ENCODE peak calls at places on chromosome 9, in four cellular contexts. A, K, B and N are unnamed samples.

GRCh38 chr9:35609001-35609819 is 4.1 kb downstream of the TESK1 start:
- DNase-seq in K (no peak), B (no peak), A (no peak), N (no peak)

GRCh38 chr9:72574156-72574810 is 52.9 kb downstream of the TMC1 start:
- DNase-seq in B (no peak), A (no peak), K (no peak), N (no peak)

GRCh38 chr9:129750010-129750409 is 2.8 kb downstream of the PTGES start:
- DNase-seq in K (peak; percentile 40), B (peak; percentile 73), A (no peak), N (peak; percentile 54)

GRCh38 chr9:70668751-70669150 is 254.3 kb upstream of the KLF9 start:
- DNase-seq in B (peak; percentile 12), K (peak; percentile 38), A (no peak), N (no peak)

GRCh38 chr9:121852646-121853616 is 201.5 kb downstream of the DAB2IP start:
- DNase-seq in A (no peak), K (no peak), B (no peak), N (no peak)

GRCh38 chr9:100428871-100429654 is 2.1 kb downstream of the MSANTD3 start:
- DNase-seq in A (no peak), K (peak; percentile 100), B (peak; percentile 99), N (peak; percentile 99)

GRCh38 chr9:96691326-96691725 is 36.2 kb upstream of the PRXL2C start:
- DNase-seq in A (no peak), K (peak; percentile 13), B (no peak), N (no peak)

GRCh38 chr9:104968025-104968982 is 40.3 kb upstream of the ABCA1 start:
- DNase-seq in B (peak; percentile 71), A (peak; percentile 94), K (peak; percentile 52), N (peak; percentile 42)

GRCh38 chr9:130288393-130288792 is 22.8 kb downstream of the HMCN2 start:
- DNase-seq in A (no peak), K (no peak), B (no peak), N (no peak)

GRCh38 chr9:35489313-35490154 is at the start of gene RUSC2:
- DNase-seq in B (peak; percentile 81), K (peak; percentile 70), A (peak; percentile 92), N (peak; percentile 34)

GRCh38 chr9:12790026-12790425 is 15.2 kb downstream of the LURAP1L start:
- DNase-seq in K (no peak), B (no peak), A (no peak), N (no peak)

GRCh38 chr9:110156416-110156815 is 51.5 kb downstream of the C9orf152 start:
- DNase-seq in K (no peak), B (no peak), A (no peak), N (no peak)

GRCh38 chr9:13690595-13690994 is 411.1 kb upstream of the MPDZ start:
- DNase-seq in B (peak; percentile 74), K (peak; percentile 73), A (no peak), N (no peak)

GRCh38 chr9:95494416-95495371 is 22.1 kb downstream of the PTCH1 start:
- DNase-seq in K (no peak), B (no peak), A (peak; percentile 93), N (peak; percentile 73)

GRCh38 chr9:2242778-2243395 is 227.7 kb downstream of the SMARCA2 start:
- DNase-seq in K (peak; percentile 41), B (no peak), A (no peak), N (no peak)

GRCh38 chr9:74035786-74036185 is 461.3 kb upstream of the RORB start:
- DNase-seq in A (no peak), K (peak; percentile 45), B (peak; percentile 55), N (no peak)

GRCh38 chr9:19464764-19465570 is 56.2 kb downstream of the ACER2 start:
- DNase-seq in A (peak; percentile 81), B (peak; percentile 63), K (peak; percentile 67), N (peak; percentile 34)

GRCh38 chr9:86977205-86977835 is 30.0 kb upstream of the GAS1 start:
- DNase-seq in K (peak; percentile 57), A (no peak), B (peak; percentile 42), N (no peak)

GRCh38 chr9:93897075-93897970 is 57.8 kb downstream of the BARX1 start:
- DNase-seq in K (no peak), B (no peak), A (no peak), N (no peak)

GRCh38 chr9:124852829-124853531 is at the start of gene WDR38:
- DNase-seq in B (peak; percentile 70), A (peak; percentile 93), K (peak; percentile 50), N (no peak)

GRCh38 chr9:112348257-112348992 is 15.0 kb upstream of the PTBP3 start:
- DNase-seq in K (peak; percentile 65), B (peak; percentile 56), A (peak; percentile 96), N (no peak)

GRCh38 chr9:20394928-20395327 is 227.4 kb downstream of the MLLT3 start:
- DNase-seq in K (no peak), A (peak; percentile 72), B (no peak), N (no peak)

GRCh38 chr9:34492051-34492450 is 30.7 kb downstream of the ENHO start:
- DNase-seq in K (no peak), B (no peak), A (no peak), N (no peak)

GRCh38 chr9:504921-505821 is 290.5 kb downstream of the DOCK8 start:
- DNase-seq in K (peak; percentile 40), A (peak; percentile 44), B (peak; percentile 23), N (no peak)

GRCh38 chr9:117224676-117225075 is 190.2 kb downstream of the ASTN2 start:
- DNase-seq in A (peak; percentile 88), K (peak; percentile 4), B (no peak), N (peak; percentile 52)

GRCh38 chr9:126673689-126674364 is 60.1 kb downstream of the LMX1B start:
- DNase-seq in A (peak; percentile 70), B (peak; percentile 69), K (no peak), N (no peak)

GRCh38 chr9:126675147-126675467 is 61.4 kb downstream of the LMX1B start:
- DNase-seq in K (no peak), A (no peak), B (no peak), N (no peak)

GRCh38 chr9:126672634-126673284 is 59.0 kb downstream of the LMX1B start:
- DNase-seq in K (no peak), B (peak; percentile 48), A (no peak), N (no peak)

GRCh38 chr9:126676102-126676684 is 62.5 kb downstream of the LMX1B start:
- DNase-seq in A (no peak), K (no peak), B (no peak), N (no peak)

DNA sequence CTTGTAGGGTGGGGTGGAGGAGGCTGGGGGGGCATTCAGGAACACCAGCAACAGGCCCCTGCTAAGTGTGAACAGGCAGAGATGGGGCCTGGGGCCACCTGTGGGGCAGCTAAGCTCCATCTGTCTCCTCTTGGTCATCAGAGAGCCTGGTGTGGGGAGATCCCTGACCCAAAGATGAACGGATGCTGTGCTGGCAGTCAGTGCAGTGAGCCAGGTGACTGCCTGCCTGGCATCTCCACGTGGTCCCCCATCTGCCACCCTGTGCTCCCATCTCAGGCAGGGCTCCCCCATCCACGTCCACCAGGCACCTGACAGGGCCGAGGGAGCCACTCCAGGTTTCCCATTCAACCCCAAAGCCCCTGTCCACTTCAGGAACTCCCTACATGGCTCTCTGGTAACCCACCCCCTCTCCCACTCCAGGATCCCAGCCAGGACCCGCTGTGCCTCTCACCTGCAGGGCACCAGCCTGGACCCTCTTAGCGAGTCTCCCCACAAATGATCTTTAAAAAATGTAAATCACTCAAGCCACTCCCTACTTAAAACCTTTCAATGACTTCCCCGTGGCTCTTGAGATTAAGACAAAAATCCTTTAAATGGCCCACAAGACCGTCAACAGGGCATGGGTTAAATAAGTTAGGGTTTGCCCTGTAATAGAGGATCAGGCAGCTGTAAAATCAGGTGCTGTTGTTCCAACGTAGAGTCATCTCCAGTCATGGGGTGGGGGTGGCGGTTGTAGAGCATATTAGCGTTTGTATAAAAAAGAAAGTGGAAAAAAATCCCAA is 60.8 kb downstream of the LMX1B start:
- DNase-seq in A (peak; percentile 82), K (no peak), B (no peak), N (no peak)
- H3K36me3 ChIP-seq in A (no peaks in the 10 kb centered on the region), K (no peaks in the 10 kb centered on the region), B (no peaks in the 10 kb centered on the region), N (no peaks in the 10 kb centered on the region)

GRCh38 chr9:77022783-77023440 is 3.5 kb downstream of the FOXB2 start:
- DNase-seq in B (no peak), A (no peak), K (no peak), N (no peak)

GRCh38 chr9:77021289-77021927 is 2.0 kb downstream of the FOXB2 start:
- DNase-seq in K (no peak), A (no peak), B (no peak), N (no peak)

GRCh38 chr9:77020438-77021264 is 1.2 kb downstream of the FOXB2 start:
- DNase-seq in A (no peak), B (no peak), K (no peak), N (no peak)

GRCh38 chr9:77023726-77024125 is 4.3 kb downstream of the FOXB2 start:
- DNase-seq in K (no peak), B (no peak), A (no peak), N (no peak)

GRCh38 chr9:77021928-77022782 is 2.7 kb downstream of the FOXB2 start:
- DNase-seq in B (no peak), A (no peak), K (no peak), N (no peak)
- H3K27me3 ChIP-seq in B (peaks cover 50% of the 10 kb centered on the region), A (peaks cover 58% of the 10 kb centered on the region), K (peaks cover 59% of the 10 kb centered on the region), N (peaks cover 79% of the 10 kb centered on the region)

DNA sequence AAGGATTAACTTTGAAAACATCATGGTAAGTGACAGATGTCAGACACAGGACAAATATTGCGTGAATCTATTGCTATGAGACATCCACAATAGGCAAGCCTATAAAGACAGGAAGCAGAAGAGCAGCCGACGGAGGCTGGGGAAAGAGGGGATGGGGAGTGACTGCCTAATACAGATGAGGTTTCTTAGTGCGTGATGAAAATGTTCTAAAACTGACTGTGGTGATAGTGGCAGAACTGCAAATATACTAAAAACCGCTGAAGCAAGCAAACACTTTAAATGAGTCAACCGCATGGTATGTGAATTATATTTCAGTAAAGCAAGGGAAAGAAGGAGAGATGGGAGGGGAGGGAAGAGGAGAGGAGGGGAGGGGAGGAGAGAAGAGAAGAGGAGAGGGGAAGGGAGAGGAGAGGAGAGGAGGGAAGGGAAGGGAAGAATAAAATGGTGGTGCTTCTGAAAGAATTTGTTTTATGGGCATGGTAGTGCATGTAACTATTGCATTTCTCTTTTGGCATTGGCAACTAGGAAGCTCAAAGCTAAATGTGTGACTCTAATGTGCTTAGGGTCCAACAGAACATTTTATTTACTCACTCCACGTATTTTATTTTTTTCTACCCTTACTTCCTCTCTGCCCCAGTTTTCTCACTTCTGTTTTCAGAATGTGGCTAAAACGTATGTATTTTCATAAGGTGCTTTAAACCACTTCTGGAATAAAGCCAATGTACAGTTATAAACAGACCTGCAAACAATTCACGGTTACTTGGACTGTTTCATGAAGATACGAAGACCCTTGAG is 21.3 kb downstream of the AKNA start:
- DNase-seq in B (peak; percentile 21), K (peak; percentile 60), A (no peak), N (peak; percentile 93)
- H3K4me3 ChIP-seq in B (no peak overlapping the region), K (no peak overlapping the region), A (no peak overlapping the region), N (no peak overlapping the region)

DNA sequence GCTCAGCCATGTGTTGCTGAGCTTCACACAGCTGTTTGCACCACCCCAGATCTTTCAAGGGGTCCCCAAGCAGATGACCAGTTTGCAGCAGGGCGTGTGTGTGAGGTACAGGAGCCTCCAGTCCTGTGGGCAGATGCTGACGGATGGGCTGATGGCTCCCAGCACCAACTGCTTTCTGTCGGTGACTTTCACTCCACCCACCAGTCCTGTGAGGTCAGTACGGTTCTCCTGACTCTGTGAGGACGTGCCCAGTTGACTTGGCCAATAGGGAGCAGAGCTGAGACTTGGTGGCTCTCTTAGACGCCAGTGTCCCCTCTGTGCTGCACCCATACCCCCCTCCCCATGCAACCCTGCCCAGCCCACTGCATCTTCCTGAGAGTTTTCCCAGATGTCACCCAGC is 19.7 kb downstream of the COL5A1 start:
- DNase-seq in K (no peak), B (no peak), A (no peak), N (no peak)
- H3K36me3 ChIP-seq in K (no peaks in the 10 kb centered on the region), B (no peaks in the 10 kb centered on the region), A (no peaks in the 10 kb centered on the region), N (no peaks in the 10 kb centered on the region)

GRCh38 chr9:133733074-133733408 is 5.1 kb downstream of the SARDH start:
- DNase-seq in A (no peak), K (no peak), B (no peak), N (no peak)
- H3K27me3 ChIP-seq in A (no peaks in the 10 kb centered on the region), K (peaks cover 2% of the 10 kb centered on the region), B (no peaks in the 10 kb centered on the region), N (peaks cover 33% of the 10 kb centered on the region)

GRCh38 chr9:137044042-137044441 is 1.9 kb downstream of the NPDC1 start:
- DNase-seq in B (no peak), K (no peak), A (no peak), N (no peak)
- H3K4me3 ChIP-seq in B (no peak overlapping the region), K (no peak overlapping the region), A (no peak overlapping the region), N (peak overlapping the region; percentile 14)